ENCODE peak calls at places on chromosomes 5 and 9, in ten cellular contexts. K, W, A, S, G, X, L, Q, N and Y are unnamed samples.

GRCh38 chr9:98241357-98242104 is 13.9 kb downstream of the TBC1D2 start:
- DNase-seq in K (no peak), W (no peak), A (no peak), S (no peak), G (no peak), X (no peak), L (no peak), Q (no peak), N (no peak), Y (no peak)

GRCh38 chr9:77805810-77806209 is 157.7 kb upstream of the GNA14 start:
- DNase-seq in K (no peak), W (no peak), A (no peak), S (no peak), G (no peak), X (no peak), L (no peak), Q (no peak), N (no peak), Y (no peak)

GRCh38 chr5:35442916-35443639 is 174.6 kb upstream of the SPEF2 start:
- DNase-seq in K (no peak), W (no peak), A (no peak), S (no peak), G (no peak), X (no peak), L (no peak), Q (no peak), N (no peak), Y (no peak)

GRCh38 chr9:80285325-80285724 is 713.6 kb downstream of the TLE4 start:
- DNase-seq in K (no peak), W (no peak), A (no peak), S (no peak), G (no peak), X (no peak), L (no peak), Q (no peak), N (no peak), Y (no peak)

GRCh38 chr5:171635028-171635427 is 150.6 kb upstream of the SMIM23 start:
- DNase-seq in K (no peak), W (no peak), A (no peak), S (no peak), G (no peak), X (no peak), L (no peak), Q (no peak), N (no peak), Y (no peak)

GRCh38 chr5:133754575-133755169 is 142.3 kb upstream of the FSTL4 start:
- DNase-seq in K (no peak), W (no peak), A (no peak), S (peak; percentile 3), G (peak; percentile 38), X (no peak), L (no peak), Q (peak; percentile 13), N (no peak), Y (no peak)

GRCh38 chr5:10563132-10563939 is 534 bp upstream of the ANKRD33B start:
- DNase-seq in K (peak; percentile 38), W (no peak), A (peak; percentile 25), S (no peak), G (peak; percentile 62), X (peak; percentile 50), L (no peak), Q (peak; percentile 50), N (peak; percentile 47), Y (no peak)

GRCh38 chr5:160395111-160395510 is 4.7 kb downstream of the FAM200C start:
- DNase-seq in K (no peak), W (no peak), A (no peak), S (no peak), G (no peak), X (no peak), L (no peak), Q (no peak), N (no peak), Y (no peak)

GRCh38 chr5:114729986-114730385 is 368.1 kb downstream of the KCNN2 start:
- DNase-seq in K (no peak), W (no peak), A (no peak), S (no peak), G (no peak), X (no peak), L (no peak), Q (no peak), N (no peak), Y (no peak)

GRCh38 chr9:93937193-93937592 is 18.0 kb downstream of the BARX1 start:
- DNase-seq in K (no peak), W (no peak), A (no peak), S (no peak), G (no peak), X (no peak), L (no peak), Q (no peak), N (no peak), Y (no peak)

GRCh38 chr5:135602882-135603721 is 24.3 kb upstream of the CXCL14 start:
- DNase-seq in K (no peak), W (peak; percentile 53), A (no peak), S (no peak), G (no peak), X (no peak), L (no peak), Q (no peak), N (no peak), Y (no peak)

GRCh38 chr5:141050622-141051525 is at the start of gene PCDHB1:
- DNase-seq in K (no peak), W (no peak), A (no peak), S (no peak), G (no peak), X (no peak), L (no peak), Q (no peak), N (no peak), Y (no peak)

GRCh38 chr9:36041491-36041890 is 4.8 kb downstream of the RECK start:
- DNase-seq in K (no peak), W (no peak), A (no peak), S (no peak), G (no peak), X (no peak), L (no peak), Q (no peak), N (no peak), Y (no peak)

GRCh38 chr9:38421498-38422211 is 2.6 kb downstream of the IGFBPL1 start:
- DNase-seq in K (no peak), W (no peak), A (no peak), S (no peak), G (no peak), X (no peak), L (no peak), Q (no peak), N (no peak), Y (no peak)

GRCh38 chr5:158538506-158539074 is 561.1 kb downstream of the EBF1 start:
- DNase-seq in K (no peak), W (no peak), A (no peak), S (no peak), G (peak; percentile 50), X (no peak), L (no peak), Q (peak; percentile 34), N (no peak), Y (no peak)

GRCh38 chr9:87525546-87526303 is 28.1 kb downstream of the DAPK1 start:
- DNase-seq in K (no peak), W (no peak), A (no peak), S (no peak), G (no peak), X (no peak), L (no peak), Q (no peak), N (no peak), Y (no peak)

GRCh38 chr5:69030663-69031062 is 63.2 kb upstream of the SLC30A5 start:
- DNase-seq in K (no peak), W (no peak), A (no peak), S (no peak), G (no peak), X (no peak), L (no peak), Q (no peak), N (no peak), Y (no peak)

GRCh38 chr5:73437126-73438047 is 11.2 kb downstream of the FOXD1 start:
- DNase-seq in K (no peak), W (no peak), A (no peak), S (no peak), G (no peak), X (no peak), L (no peak), Q (no peak), N (no peak), Y (no peak)

GRCh38 chr9:115845648-115846312 is 307.8 kb upstream of the PAPPA start:
- DNase-seq in K (no peak), W (no peak), A (no peak), S (no peak), G (no peak), X (no peak), L (no peak), Q (no peak), N (no peak), Y (no peak)

GRCh38 chr9:71676460-71676859 is 91.9 kb downstream of the CEMIP2 start:
- DNase-seq in K (no peak), W (no peak), A (no peak), S (no peak), G (no peak), X (no peak), L (no peak), Q (no peak), N (no peak), Y (no peak)

GRCh38 chr5:134555223-134555790 is 29.8 kb downstream of the JADE2 start:
- DNase-seq in K (no peak), W (no peak), A (no peak), S (no peak), G (no peak), X (no peak), L (no peak), Q (no peak), N (no peak), Y (no peak)

GRCh38 chr5:109399092-109399759 is 10.5 kb downstream of the PJA2 start:
- DNase-seq in K (no peak), W (no peak), A (no peak), S (no peak), G (no peak), X (no peak), L (no peak), Q (no peak), N (no peak), Y (no peak)

GRCh38 chr5:75993638-75994037 is 89.5 kb upstream of the SV2C start:
- DNase-seq in K (no peak), W (no peak), A (no peak), S (no peak), G (no peak), X (no peak), L (no peak), Q (no peak), N (no peak), Y (no peak)